ENCODE peak calls at places on chromosome 16, in seven cellular contexts. One of them, this sample, is unnamed.

GRCh38 chr16:63735456-63735855 is 1386.4 kb downstream of the CDH11 start:
- DNase-seq in stimulated activated CD4-positive, alpha-beta T cell treated with anti-CD3 and anti-CD28 coated beads, Interleukin-12 subunit alpha, Interleukin-12 subunit beta, amount 100 ng/mL, for 24 hours: no peak
- DNase-seq in T-helper 1 cell: no peak
- DNase-seq in iris pigment epithelial cell: no peak
- DNase-seq in colonic mucosa: no peak
- DNase-seq in GM12878: no peak
- DNase-seq in AG09319: no peak
- DNase-seq in this sample: no peak

GRCh38 chr16:30434852-30435251 is 5.0 kb upstream of the DCTPP1 start:
- DNase-seq in T-helper 1 cell: no peak
- DNase-seq in GM12878: no peak
- DNase-seq in stimulated activated CD4-positive, alpha-beta T cell treated with anti-CD3 and anti-CD28 coated beads, Interleukin-12 subunit alpha, Interleukin-12 subunit beta, amount 100 ng/mL, for 24 hours: peak
- DNase-seq in iris pigment epithelial cell: no peak
- DNase-seq in AG09319: no peak
- DNase-seq in colonic mucosa: no peak
- DNase-seq in this sample: no peak

GRCh38 chr16:79210629-79211028 is 389.9 kb downstream of the MAF start:
- DNase-seq in T-helper 1 cell: no peak
- DNase-seq in AG09319: no peak
- DNase-seq in GM12878: no peak
- DNase-seq in iris pigment epithelial cell: no peak
- DNase-seq in colonic mucosa: no peak
- DNase-seq in stimulated activated CD4-positive, alpha-beta T cell treated with anti-CD3 and anti-CD28 coated beads, Interleukin-12 subunit alpha, Interleukin-12 subunit beta, amount 100 ng/mL, for 24 hours: no peak
- DNase-seq in this sample: no peak

GRCh38 chr16:86570542-86571196 is 4.0 kb downstream of the FOXC2 start:
- DNase-seq in iris pigment epithelial cell: peak
- DNase-seq in AG09319: no peak
- DNase-seq in colonic mucosa: no peak
- DNase-seq in GM12878: no peak
- DNase-seq in T-helper 1 cell: no peak
- DNase-seq in stimulated activated CD4-positive, alpha-beta T cell treated with anti-CD3 and anti-CD28 coated beads, Interleukin-12 subunit alpha, Interleukin-12 subunit beta, amount 100 ng/mL, for 24 hours: no peak
- DNase-seq in this sample: no peak

GRCh38 chr16:4207683-4208528 is 34.0 kb downstream of the SRL start:
- DNase-seq in AG09319: no peak
- DNase-seq in stimulated activated CD4-positive, alpha-beta T cell treated with anti-CD3 and anti-CD28 coated beads, Interleukin-12 subunit alpha, Interleukin-12 subunit beta, amount 100 ng/mL, for 24 hours: no peak
- DNase-seq in colonic mucosa: no peak
- DNase-seq in GM12878: no peak
- DNase-seq in T-helper 1 cell: no peak
- DNase-seq in iris pigment epithelial cell: no peak
- DNase-seq in this sample: no peak

GRCh38 chr16:3659200-3659599 is 4.7 kb downstream of the DNASE1 start:
- DNase-seq in colonic mucosa: no peak
- DNase-seq in iris pigment epithelial cell: peak
- DNase-seq in AG09319: peak
- DNase-seq in GM12878: no peak
- DNase-seq in stimulated activated CD4-positive, alpha-beta T cell treated with anti-CD3 and anti-CD28 coated beads, Interleukin-12 subunit alpha, Interleukin-12 subunit beta, amount 100 ng/mL, for 24 hours: no peak
- DNase-seq in T-helper 1 cell: no peak
- DNase-seq in this sample: no peak

GRCh38 chr16:10888320-10888937 is 11.4 kb downstream of the CIITA start:
- DNase-seq in AG09319: no peak
- DNase-seq in GM12878: no peak
- DNase-seq in colonic mucosa: no peak
- DNase-seq in iris pigment epithelial cell: no peak
- DNase-seq in stimulated activated CD4-positive, alpha-beta T cell treated with anti-CD3 and anti-CD28 coated beads, Interleukin-12 subunit alpha, Interleukin-12 subunit beta, amount 100 ng/mL, for 24 hours: no peak
- DNase-seq in T-helper 1 cell: no peak
- DNase-seq in this sample: no peak

GRCh38 chr16:73125860-73126259 is 77.9 kb upstream of the ZFHX3 start:
- DNase-seq in colonic mucosa: no peak
- DNase-seq in GM12878: no peak
- DNase-seq in T-helper 1 cell: no peak
- DNase-seq in iris pigment epithelial cell: peak
- DNase-seq in stimulated activated CD4-positive, alpha-beta T cell treated with anti-CD3 and anti-CD28 coated beads, Interleukin-12 subunit alpha, Interleukin-12 subunit beta, amount 100 ng/mL, for 24 hours: no peak
- DNase-seq in AG09319: peak
- DNase-seq in this sample: no peak

GRCh38 chr16:48862087-48862532 is 252.1 kb upstream of the N4BP1 start:
- DNase-seq in stimulated activated CD4-positive, alpha-beta T cell treated with anti-CD3 and anti-CD28 coated beads, Interleukin-12 subunit alpha, Interleukin-12 subunit beta, amount 100 ng/mL, for 24 hours: no peak
- DNase-seq in GM12878: no peak
- DNase-seq in AG09319: no peak
- DNase-seq in T-helper 1 cell: no peak
- DNase-seq in iris pigment epithelial cell: no peak
- DNase-seq in colonic mucosa: peak
- DNase-seq in this sample: peak

GRCh38 chr16:51538707-51539604 is 387.9 kb upstream of the SALL1 start:
- DNase-seq in stimulated activated CD4-positive, alpha-beta T cell treated with anti-CD3 and anti-CD28 coated beads, Interleukin-12 subunit alpha, Interleukin-12 subunit beta, amount 100 ng/mL, for 24 hours: no peak
- DNase-seq in AG09319: no peak
- DNase-seq in colonic mucosa: no peak
- DNase-seq in GM12878: no peak
- DNase-seq in T-helper 1 cell: peak
- DNase-seq in iris pigment epithelial cell: peak
- DNase-seq in this sample: peak

GRCh38 chr16:58462997-58463891 is 36.7 kb upstream of the NDRG4 start:
- DNase-seq in colonic mucosa: no peak
- DNase-seq in AG09319: no peak
- DNase-seq in T-helper 1 cell: no peak
- DNase-seq in iris pigment epithelial cell: no peak
- DNase-seq in GM12878: no peak
- DNase-seq in stimulated activated CD4-positive, alpha-beta T cell treated with anti-CD3 and anti-CD28 coated beads, Interleukin-12 subunit alpha, Interleukin-12 subunit beta, amount 100 ng/mL, for 24 hours: no peak
- DNase-seq in this sample: peak

This sample was measured in NCI-H82.